ENCODE peak calls at places on chromosomes 3 and 15, in six cellular contexts. One of them, this sample, is unnamed.

GRCh38 chr3:50274371-50275104 is 4.3 kb upstream of the LSMEM2 start:
- DNase-seq in right cardiac atrium: peak
- DNase-seq in GM03348: no peak
- DNase-seq in iPS DF 19.7: no peak
- DNase-seq in M059J: peak
- DNase-seq in A172: no peak
- DNase-seq in this sample: no peak

GRCh38 chr3:123258359-123258758 is 56.6 kb downstream of the SEC22A start:
- DNase-seq in M059J: no peak
- DNase-seq in iPS DF 19.7: no peak
- DNase-seq in GM03348: peak
- DNase-seq in A172: no peak
- DNase-seq in right cardiac atrium: no peak
- DNase-seq in this sample: no peak

GRCh38 chr3:25483456-25483855 is 55.4 kb downstream of the RARB start:
- DNase-seq in GM03348: no peak
- DNase-seq in iPS DF 19.7: no peak
- DNase-seq in right cardiac atrium: no peak
- DNase-seq in A172: no peak
- DNase-seq in M059J: no peak
- DNase-seq in this sample: no peak

GRCh38 chr3:183158552-183159006 is 4.0 kb downstream of the LAMP3 start:
- DNase-seq in M059J: peak
- DNase-seq in GM03348: peak
- DNase-seq in iPS DF 19.7: no peak
- DNase-seq in A172: peak
- DNase-seq in right cardiac atrium: no peak
- DNase-seq in this sample: no peak

GRCh38 chr3:156638271-156638670 is 36.1 kb upstream of the TIPARP start:
- DNase-seq in A172: no peak
- DNase-seq in iPS DF 19.7: no peak
- DNase-seq in GM03348: no peak
- DNase-seq in right cardiac atrium: no peak
- DNase-seq in M059J: no peak
- DNase-seq in this sample: no peak

GRCh38 chr15:31300981-31301686 is 25.5 kb upstream of the KLF13 start:
- DNase-seq in A172: no peak
- DNase-seq in M059J: no peak
- DNase-seq in iPS DF 19.7: no peak
- DNase-seq in right cardiac atrium: peak
- DNase-seq in GM03348: no peak
- DNase-seq in this sample: no peak

GRCh38 chr3:189898559-189899153 is 222.0 kb downstream of the P3H2 start:
- DNase-seq in right cardiac atrium: no peak
- DNase-seq in GM03348: no peak
- DNase-seq in M059J: no peak
- DNase-seq in iPS DF 19.7: no peak
- DNase-seq in A172: no peak
- DNase-seq in this sample: no peak

GRCh38 chr15:83206971-83207621 is 527 bp downstream of the HDGFL3 start:
- DNase-seq in right cardiac atrium: peak
- DNase-seq in A172: peak
- DNase-seq in M059J: peak
- DNase-seq in GM03348: peak
- DNase-seq in iPS DF 19.7: no peak
- DNase-seq in this sample: peak

GRCh38 chr3:193954752-193955151 is 181.2 kb upstream of the HES1 start:
- DNase-seq in GM03348: no peak
- DNase-seq in M059J: no peak
- DNase-seq in right cardiac atrium: no peak
- DNase-seq in iPS DF 19.7: no peak
- DNase-seq in A172: no peak
- DNase-seq in this sample: no peak